ENCODE peak calls at places on chromosome 5, in ten cellular contexts. U is GM12878, P is uterus, F is HCT116, O is spleen, L is HepG2, M is GM12891, A is IMR-90, D is esophagus squamous epithelium, J is tibial nerve. K is an unnamed sample.

GRCh38 chr5:150113047-150113744 is 26.8 kb upstream of the CSF1R start:
- DNase-seq in F (no peak), O (peak), J (peak), D (no peak), P (peak), M (peak), U (no peak), L (no peak), A (no peak), K (no peak)

GRCh38 chr5:133376986-133377385 is 235.4 kb downstream of the FSTL4 start:
- DNase-seq in M (no peak), A (no peak), P (no peak), U (no peak), O (no peak), F (no peak), D (no peak), J (no peak), L (no peak), K (no peak)

GRCh38 chr5:179293276-179293675 is 52.0 kb downstream of the ADAMTS2 start:
- DNase-seq in D (no peak), U (no peak), F (no peak), P (peak), L (no peak), A (no peak), O (peak), M (no peak), J (no peak), K (no peak)

GRCh38 chr5:102758576-102758975 is 3.5 kb downstream of the PAM start:
- DNase-seq in J (no peak), P (no peak), L (no peak), O (no peak), D (no peak), U (no peak), A (peak), M (no peak), F (no peak), K (no peak)

GRCh38 chr5:9513825-9514224 is 32.0 kb downstream of the SEMA5A start:
- DNase-seq in L (no peak), J (no peak), A (peak), M (no peak), F (no peak), O (no peak), U (no peak), P (no peak), D (no peak), K (no peak)

GRCh38 chr5:75933489-75933888 is 149.7 kb upstream of the SV2C start:
- DNase-seq in P (no peak), M (no peak), D (no peak), J (no peak), F (no peak), A (no peak), O (no peak), U (no peak), L (no peak), K (no peak)

GRCh38 chr5:66810151-66810550 is 214.0 kb downstream of the MAST4 start:
- DNase-seq in P (no peak), U (no peak), O (no peak), D (no peak), M (no peak), L (no peak), J (no peak), A (no peak), F (no peak), K (no peak)

GRCh38 chr5:155259648-155260047 is 246.1 kb downstream of the KIF4B start:
- DNase-seq in P (no peak), L (no peak), F (no peak), A (no peak), J (no peak), O (no peak), U (no peak), M (no peak), D (no peak), K (no peak)

GRCh38 chr5:156147948-156148285 is 179.0 kb upstream of the SGCD start:
- DNase-seq in A (peak), O (no peak), F (no peak), P (no peak), M (no peak), U (no peak), J (no peak), D (no peak), L (no peak), K (no peak)

GRCh38 chr5:150068472-150068871 is 17.9 kb downstream of the CSF1R start:
- DNase-seq in U (no peak), O (peak), L (no peak), A (no peak), F (no peak), J (no peak), P (no peak), D (no peak), M (no peak), K (no peak)

GRCh38 chr5:116575635-116576042 is 1.0 kb upstream of the SEMA6A start:
- DNase-seq in O (peak), J (no peak), D (no peak), M (peak), U (no peak), P (no peak), F (no peak), L (no peak), A (no peak), K (no peak)

GRCh38 chr5:116573617-116574431 is 799 bp downstream of the SEMA6A start:
- DNase-seq in O (peak), D (no peak), P (no peak), A (no peak), L (no peak), J (no peak), U (no peak), F (no peak), M (peak), K (no peak)

GRCh38 chr5:116573279-116573616 is 1.4 kb downstream of the SEMA6A start:
- DNase-seq in M (peak), O (peak), D (no peak), P (peak), A (no peak), L (no peak), F (no peak), U (no peak), J (no peak), K (no peak)

GRCh38 chr5:116576043-116576713 is 1.6 kb upstream of the SEMA6A start:
- DNase-seq in P (peak), D (no peak), L (peak), U (no peak), A (peak), O (peak), J (no peak), M (peak), F (peak), K (peak)

GRCh38 chr5:116574682-116575634 is at the start of gene SEMA6A:
- DNase-seq in L (peak), P (peak), O (peak), M (peak), D (peak), U (peak), A (peak), J (peak), F (peak), K (peak)
- TF ChIP-seq POLR2A in L (peak), P (peak), O (peak), M (no peak), D (peak), U (peak), A (no peak), J (peak), F (peak), K (no peak)

GRCh38 chr5:177537389-177538361 is 16.7 kb downstream of the FAM193B start:
- DNase-seq in U (no peak), D (no peak), P (peak), L (no peak), J (no peak), F (no peak), O (peak), M (no peak), A (peak), K (peak)

GRCh38 chr5:177539411-177539810 is 15.0 kb downstream of the FAM193B start:
- DNase-seq in D (no peak), F (no peak), P (no peak), A (peak), J (peak), O (no peak), L (no peak), M (no peak), U (no peak), K (no peak)

GRCh38 chr5:177540438-177540837 is 13.9 kb downstream of the FAM193B start:
- DNase-seq in J (no peak), A (no peak), F (no peak), M (no peak), D (no peak), U (no peak), L (no peak), P (no peak), O (no peak), K (no peak)

GRCh38 chr5:177536386-177536785 is 18.0 kb downstream of the FAM193B start:
- DNase-seq in P (no peak), L (no peak), J (no peak), U (no peak), D (no peak), O (peak), F (no peak), M (no peak), A (no peak), K (no peak)

DNA sequence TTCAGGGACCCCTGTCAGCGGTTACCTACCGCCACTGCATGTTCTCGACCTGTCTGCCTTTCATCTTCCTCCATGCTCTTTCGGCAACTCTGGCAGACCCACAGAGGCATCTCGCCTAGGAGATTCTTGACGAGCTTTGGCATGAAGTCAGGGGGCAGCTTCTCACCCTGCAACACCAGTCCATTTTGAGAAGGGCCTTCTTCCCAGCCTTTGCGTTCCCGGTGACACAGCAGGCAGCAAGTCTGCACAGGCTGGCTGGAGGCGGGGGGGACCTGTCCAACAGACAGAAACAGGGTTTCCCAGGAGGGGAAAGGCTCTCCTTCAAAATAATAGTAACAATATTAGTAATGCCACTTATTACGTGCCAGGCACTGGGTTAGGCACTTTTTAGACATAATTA is 15.5 kb downstream of the FAM193B start:
- DNase-seq in U (no peak), J (no peak), D (no peak), A (no peak), L (no peak), P (no peak), M (no peak), O (no peak), F (no peak), K (no peak)
- TF ChIP-seq POLR2A in U (no peak), J (no peak), D (no peak), A (no peak), L (no peak), P (no peak), M (no peak), O (no peak), F (no peak), K (no peak)

DNA sequence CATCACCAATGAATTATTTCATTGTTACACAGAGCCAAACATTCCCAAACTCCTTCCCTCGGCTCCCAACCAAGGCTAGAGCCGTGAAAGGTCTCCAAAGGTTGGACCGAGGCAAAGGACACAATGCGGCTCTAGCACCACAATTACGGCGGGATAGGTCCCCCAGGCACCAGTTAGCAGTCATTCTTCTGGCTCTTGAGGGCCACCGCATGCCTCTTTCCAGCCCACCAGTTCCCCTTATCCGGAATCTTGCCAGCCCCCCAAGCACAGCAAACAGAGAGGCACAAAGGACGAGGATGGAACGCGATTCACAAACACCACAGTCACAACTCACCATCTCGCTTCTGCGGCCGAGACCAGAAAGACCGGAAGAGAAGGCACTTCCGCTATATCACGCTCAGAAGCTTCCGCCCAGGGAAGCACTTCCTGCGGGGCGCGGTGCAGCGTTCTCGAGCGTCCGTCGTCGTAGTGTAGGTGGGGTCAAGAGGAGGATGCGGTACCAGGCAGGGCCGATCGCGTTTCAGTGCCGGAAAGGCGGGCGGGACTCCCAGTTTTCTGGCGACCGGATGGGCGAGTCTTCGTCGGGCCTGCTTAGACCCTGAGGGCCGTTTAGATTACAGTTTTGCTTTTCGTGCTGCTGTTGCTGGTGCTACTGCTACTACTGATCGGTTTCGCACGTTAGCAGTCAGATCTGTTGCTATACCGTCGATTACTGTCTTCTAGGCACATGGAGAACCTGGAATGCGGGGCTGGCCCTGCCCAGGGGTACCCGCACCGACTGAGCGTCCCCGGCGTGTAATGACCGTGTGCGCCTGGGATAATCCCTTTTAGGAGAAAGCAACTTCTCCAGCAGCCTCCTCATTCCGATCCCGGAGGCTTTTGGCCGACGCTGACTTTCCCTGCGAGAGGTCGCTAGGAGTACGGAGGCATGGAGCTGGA is at the start of gene RPL37:
- DNase-seq in M (peak), F (peak), O (peak), J (peak), P (peak), L (peak), U (peak), D (peak), A (peak), K (peak)
- TF ChIP-seq POLR2A in M (peak), F (peak), O (peak), J (peak), P (peak), L (peak), U (peak), D (peak), A (peak), K (peak)

DNA sequence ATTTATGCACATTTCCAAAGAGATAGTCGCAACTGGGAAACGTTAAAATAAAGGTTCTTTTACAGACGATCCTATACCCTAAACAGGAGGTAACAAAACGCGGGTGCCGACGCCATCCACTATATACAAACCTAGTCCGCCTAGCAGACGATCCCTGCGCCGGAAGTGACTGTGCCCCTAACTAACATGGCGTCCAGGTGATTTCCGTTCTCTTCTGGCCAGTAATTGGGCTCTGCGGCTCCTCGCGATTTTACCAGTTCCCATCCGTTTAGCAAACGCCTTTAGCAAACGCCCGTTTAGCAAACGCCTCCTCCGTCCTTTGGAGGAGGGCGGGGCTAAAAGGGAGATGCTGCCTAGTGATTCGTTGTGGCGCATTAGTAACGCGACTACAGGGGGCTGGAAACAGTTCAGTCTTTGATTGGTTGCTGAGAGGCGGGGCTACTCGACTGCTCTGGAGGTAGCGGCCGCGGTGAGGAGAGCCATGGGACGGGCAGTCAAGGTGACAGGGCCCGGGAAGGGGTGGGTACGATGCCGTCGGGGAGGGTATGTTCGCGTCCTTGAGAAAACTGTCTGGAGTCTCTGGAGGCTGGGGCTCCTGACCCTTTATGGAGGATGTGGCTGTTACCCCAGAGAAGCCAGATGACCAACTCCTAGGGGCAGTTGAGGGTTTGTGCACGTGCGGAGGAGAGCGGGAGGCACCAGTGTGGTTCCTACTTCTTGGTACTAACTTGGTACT is at the start of gene LYRM7:
- DNase-seq in M (peak), U (peak), O (peak), J (peak), L (peak), F (peak), D (peak), P (peak), A (peak), K (peak)
- TF ChIP-seq POLR2A in M (peak), U (peak), O (peak), J (peak), L (peak), F (peak), D (peak), P (peak), A (peak), K (peak)